ENCODE peak calls at places on chromosomes 7 and 10, in six cellular contexts. F is suprapubic skin, D is HL-60, V is A549, S is H1, H is heart right ventricle. R is an unnamed sample.

GRCh38 chr7:83648464-83649241 is at the start of gene SEMA3E:
- DNase-seq in H (no peak), S (no peak), V (peak), D (no peak), F (peak), R (no peak)

GRCh38 chr7:150983893-150984368 is 5.8 kb upstream of the KCNH2 start:
- DNase-seq in V (no peak), H (no peak), D (no peak), F (no peak), S (no peak), R (no peak)

GRCh38 chr7:322111-322671 is 32.2 kb downstream of the FOXL3 start:
- DNase-seq in D (peak), H (peak), F (peak), S (peak), V (peak), R (peak)

GRCh38 chr7:111083423-111083822 is 7.5 kb upstream of the LRRN3 start:
- DNase-seq in H (no peak), V (no peak), S (no peak), F (no peak), D (no peak), R (no peak)

GRCh38 chr7:121301441-121302213 is 27.2 kb upstream of the WNT16 start:
- DNase-seq in D (no peak), V (no peak), F (no peak), S (no peak), H (no peak), R (no peak)

GRCh38 chr10:3579845-3580244 is 205.2 kb downstream of the KLF6 start:
- DNase-seq in S (no peak), V (no peak), H (no peak), F (no peak), D (no peak), R (no peak)

GRCh38 chr7:43199333-43199732 is 86.9 kb downstream of the HECW1 start:
- DNase-seq in D (no peak), F (no peak), S (no peak), H (no peak), V (no peak), R (no peak)

GRCh38 chr7:1619152-1620079 is 49.6 kb upstream of the PSMG3 start:
- DNase-seq in V (no peak), F (no peak), H (no peak), D (no peak), S (no peak), R (no peak)

GRCh38 chr10:131207176-131207575 is 104.3 kb downstream of the TCERG1L start:
- DNase-seq in S (no peak), V (no peak), D (no peak), F (no peak), H (no peak), R (peak)

GRCh38 chr7:55641811-55642210 is 69.5 kb upstream of the VOPP1 start:
- DNase-seq in D (no peak), H (no peak), F (no peak), S (no peak), V (no peak), R (no peak)

GRCh38 chr7:107387077-107387476 is 82.8 kb upstream of the GPR22 start:
- DNase-seq in H (peak), S (no peak), V (no peak), D (no peak), F (no peak), R (no peak)

GRCh38 chr10:81894616-81895015 is 19.6 kb downstream of the NRG3 start:
- DNase-seq in D (no peak), H (no peak), F (no peak), S (no peak), V (no peak), R (no peak)

GRCh38 chr7:86926732-86927131 is 132.7 kb downstream of the ELAPOR2 start:
- DNase-seq in H (no peak), D (no peak), V (peak), F (no peak), S (no peak), R (peak)

DNA sequence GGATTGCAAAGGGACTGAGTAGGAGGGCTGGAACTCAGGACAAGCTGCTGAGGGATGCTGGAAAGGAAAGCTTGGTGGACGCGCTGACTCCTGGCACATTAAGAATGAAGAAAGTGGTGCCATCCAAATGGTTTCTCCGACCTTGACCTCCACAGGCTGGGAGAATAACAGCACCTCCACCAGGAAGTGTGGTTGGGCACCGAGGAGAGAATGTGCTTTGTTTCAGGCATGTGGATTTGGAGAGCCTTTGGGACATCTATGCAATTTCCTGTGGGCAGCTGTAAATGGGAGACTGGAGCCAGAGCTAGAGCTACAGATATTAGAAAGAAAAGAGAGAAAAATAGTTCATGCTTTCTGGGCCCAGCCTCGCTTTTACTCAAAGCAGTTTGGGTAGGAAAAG is 29.8 kb upstream of the HABP2 start:
- DNase-seq in V (no peak), H (no peak), D (no peak), F (no peak), S (no peak), R (no peak)
- H3K27ac ChIP-seq in V (no peak), H (no peak), D (no peak), F (no peak), S (no peak), R (no peak)

DNA sequence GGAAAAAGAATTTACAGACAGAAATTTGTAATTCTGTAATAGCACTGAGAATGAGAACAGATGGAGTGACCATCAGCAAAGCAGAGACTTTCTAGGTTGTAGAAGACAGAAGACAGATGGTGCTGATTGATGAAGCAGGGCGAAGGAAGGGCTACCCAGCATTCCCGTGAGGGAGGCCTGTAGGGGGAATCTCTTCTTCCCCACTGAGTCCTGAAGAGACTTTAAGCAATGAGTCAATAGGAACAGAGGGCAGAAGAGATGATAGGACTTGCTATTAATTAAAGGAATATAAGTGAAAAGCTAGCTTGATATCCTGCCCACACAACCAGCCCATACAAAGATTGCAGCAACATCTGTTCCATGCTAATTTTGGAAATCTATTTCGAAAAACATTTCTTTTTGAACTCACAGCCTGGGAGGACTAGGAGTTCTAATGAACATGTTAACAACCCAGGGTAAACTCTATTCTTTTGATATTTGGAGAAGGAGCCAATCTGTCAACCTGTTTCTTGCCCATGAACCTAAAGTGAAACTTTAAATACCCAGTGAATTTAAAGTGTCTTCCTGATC is 44.1 kb downstream of the RALA start:
- DNase-seq in F (no peak), S (no peak), D (no peak), V (no peak), H (no peak), R (no peak)
- TF ChIP-seq CTCF in F (no peak), S (no peak), D (no peak), V (no peak), H (no peak), R (no peak)

GRCh38 chr7:15684036-15684815 is 2.3 kb downstream of the MEOX2 start:
- DNase-seq in F (no peak), V (no peak), H (no peak), D (no peak), S (no peak), R (no peak)
- H3K4me3 ChIP-seq in F (peak), V (no peak), H (peak), D (no peak), S (no peak), R (no peak)

GRCh38 chr7:101240226-101241014 is 2.8 kb upstream of the CLDN15 start:
- DNase-seq in F (no peak), V (no peak), S (no peak), D (no peak), H (no peak), R (no peak)
- H3K27ac ChIP-seq in F (peak), V (no peak), S (no peak), D (peak), H (peak), R (no peak)

R was measured in dorsolateral prefrontal cortex.